ENCODE peak calls at places on chromosomes 1 and 21, in four cellular contexts. O is cardiac muscle cell, B is psoas muscle, Y is lower lobe of right lung. F is an unnamed sample.

GRCh38 chr1:217713223-217713622 is 82.1 kb downstream of the SPATA17 start:
- DNase-seq in O (no peak), Y (no peak), B (no peak), F (no peak)

GRCh38 chr1:77026640-77027039 is 159.4 kb downstream of the ST6GALNAC5 start:
- DNase-seq in O (no peak), B (no peak), Y (no peak), F (no peak)

GRCh38 chr21:32256873-32257620 is 21.8 kb downstream of the MIS18A start:
- DNase-seq in O (peak), Y (no peak), B (peak), F (no peak)

GRCh38 chr1:60821156-60821555 is 261.2 kb upstream of the NFIA start:
- DNase-seq in B (no peak), O (no peak), Y (no peak), F (no peak)

GRCh38 chr1:191279266-191279800 is 801.7 kb upstream of the BRINP3 start:
- DNase-seq in Y (no peak), O (no peak), B (no peak), F (no peak)

GRCh38 chr21:35585155-35585554 is 475.2 kb downstream of the SETD4 start:
- DNase-seq in Y (no peak), O (no peak), B (no peak), F (no peak)

GRCh38 chr1:39507230-39507928 is 15.9 kb downstream of the BMP8A start:
- DNase-seq in Y (no peak), B (no peak), O (peak), F (no peak)

GRCh38 chr1:58755468-58755872 is 28.4 kb downstream of the JUN start:
- DNase-seq in O (peak), B (peak), Y (peak), F (peak)

GRCh38 chr1:161307892-161308638 is 1.7 kb downstream of the MPZ start:
- DNase-seq in Y (no peak), B (no peak), O (peak), F (no peak)

GRCh38 chr1:204726478-204726877 is 40.9 kb upstream of the LRRN2 start:
- DNase-seq in Y (no peak), B (no peak), O (peak), F (no peak)

GRCh38 chr1:30106125-30106524 is 617.3 kb downstream of the MATN1 start:
- DNase-seq in Y (no peak), O (peak), B (no peak), F (no peak)
- TF ChIP-seq CTCF in Y (peak), O (peak), B (peak), F (no peak)

GRCh38 chr1:200290010-200290685 is 119.7 kb downstream of the ZNF281 start:
- DNase-seq in Y (no peak), B (no peak), O (no peak), F (no peak)
- TF ChIP-seq CTCF in Y (no peak), B (no peak), O (no peak), F (no peak)

DNA sequence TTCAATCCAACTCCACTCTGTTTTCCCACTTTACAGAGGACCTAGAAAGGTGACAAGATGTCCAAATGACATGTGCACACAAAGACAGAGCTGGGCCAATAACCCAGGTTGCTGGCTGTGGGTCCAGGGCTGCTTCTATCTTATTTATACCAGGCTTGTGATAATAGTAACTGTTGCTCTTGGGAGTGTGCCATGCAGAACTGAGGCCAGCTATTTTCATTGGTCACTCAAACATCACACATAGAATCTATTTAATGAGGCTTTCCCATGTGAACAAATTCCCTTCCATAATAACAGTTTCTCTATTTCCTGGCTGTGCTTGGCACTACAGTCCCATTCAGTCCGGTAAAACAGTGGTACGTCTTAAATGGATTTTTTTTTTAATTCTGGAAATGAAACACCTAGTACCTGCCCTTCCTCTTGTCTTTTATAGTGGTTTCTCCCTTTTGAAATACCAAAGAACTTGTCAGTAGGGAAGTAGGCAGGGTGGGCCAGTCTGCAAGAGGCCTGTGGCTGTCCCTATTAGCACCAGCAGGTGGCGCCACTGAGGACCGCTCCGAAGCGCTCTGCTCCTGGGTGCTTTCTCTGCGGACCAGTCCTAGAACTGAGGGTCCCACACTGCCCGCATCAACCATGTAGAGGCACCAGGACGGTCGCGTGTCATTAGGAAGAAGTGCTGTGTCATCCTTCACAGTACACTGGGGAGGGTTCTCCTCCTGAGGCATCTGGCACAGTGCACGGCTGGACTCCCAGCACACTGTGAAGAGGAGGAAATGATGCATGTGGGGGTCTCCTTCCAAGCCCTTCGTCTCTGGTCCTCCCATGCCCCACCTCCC is 52.1 kb downstream of the GPR161 start:
- DNase-seq in B (peak), Y (peak), O (peak), F (peak)
- TF ChIP-seq CTCF in B (peak), Y (peak), O (peak), F (peak)

DNA sequence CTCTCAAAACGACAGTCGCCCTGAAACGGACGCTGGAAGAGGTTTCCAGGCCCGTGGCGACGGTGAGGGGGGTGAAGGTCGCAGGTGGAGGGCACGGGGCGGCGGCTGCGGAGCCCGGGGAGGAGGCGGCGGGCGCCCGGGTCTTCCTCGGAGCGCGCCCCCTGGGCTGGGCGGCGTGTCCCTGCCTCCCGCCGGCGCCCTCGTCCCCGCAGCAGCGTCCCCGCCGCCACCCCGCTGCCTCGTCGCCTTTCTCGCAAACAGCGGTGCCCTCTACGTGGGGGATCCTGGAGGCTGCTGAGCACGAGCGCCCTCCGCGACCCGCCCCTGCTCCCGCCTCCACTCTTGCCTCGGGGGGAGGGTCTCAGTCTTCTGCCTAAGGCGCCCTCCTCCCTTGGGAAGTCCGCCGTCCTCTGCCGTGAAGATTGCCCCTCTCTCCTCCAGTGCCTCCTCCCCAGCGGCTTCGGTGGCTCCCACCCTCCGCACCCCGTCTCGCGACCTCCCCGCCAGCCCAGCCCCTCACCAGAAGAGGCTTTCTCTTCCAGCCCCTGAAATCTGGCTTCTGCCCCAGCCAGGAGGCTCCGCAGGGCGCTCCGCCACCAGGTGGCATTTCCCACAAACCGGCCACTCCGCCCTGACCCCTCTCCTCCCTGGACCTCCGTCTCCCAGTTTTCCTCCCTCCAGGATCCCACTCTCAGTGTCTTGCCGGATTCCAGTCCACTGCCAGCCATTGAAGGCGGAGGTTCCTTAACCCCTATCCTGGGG is 227.4 kb downstream of the SDCCAG8 start:
- DNase-seq in B (no peak), O (no peak), Y (no peak), F (no peak)
- TF ChIP-seq CTCF in B (no peak), O (peak), Y (no peak), F (no peak)

GRCh38 chr1:22210176-22210575 is 67.3 kb upstream of the WNT4 start:
- DNase-seq in B (peak), O (no peak), Y (no peak), F (no peak)

GRCh38 chr1:22208973-22209378 is 66.1 kb upstream of the WNT4 start:
- DNase-seq in B (peak), O (no peak), Y (no peak), F (no peak)

GRCh38 chr1:22207605-22208264 is 64.8 kb upstream of the WNT4 start:
- DNase-seq in O (no peak), B (peak), Y (no peak), F (no peak)

GRCh38 chr1:22206551-22207125 is 63.7 kb upstream of the WNT4 start:
- DNase-seq in Y (no peak), O (no peak), B (peak), F (no peak)

DNA sequence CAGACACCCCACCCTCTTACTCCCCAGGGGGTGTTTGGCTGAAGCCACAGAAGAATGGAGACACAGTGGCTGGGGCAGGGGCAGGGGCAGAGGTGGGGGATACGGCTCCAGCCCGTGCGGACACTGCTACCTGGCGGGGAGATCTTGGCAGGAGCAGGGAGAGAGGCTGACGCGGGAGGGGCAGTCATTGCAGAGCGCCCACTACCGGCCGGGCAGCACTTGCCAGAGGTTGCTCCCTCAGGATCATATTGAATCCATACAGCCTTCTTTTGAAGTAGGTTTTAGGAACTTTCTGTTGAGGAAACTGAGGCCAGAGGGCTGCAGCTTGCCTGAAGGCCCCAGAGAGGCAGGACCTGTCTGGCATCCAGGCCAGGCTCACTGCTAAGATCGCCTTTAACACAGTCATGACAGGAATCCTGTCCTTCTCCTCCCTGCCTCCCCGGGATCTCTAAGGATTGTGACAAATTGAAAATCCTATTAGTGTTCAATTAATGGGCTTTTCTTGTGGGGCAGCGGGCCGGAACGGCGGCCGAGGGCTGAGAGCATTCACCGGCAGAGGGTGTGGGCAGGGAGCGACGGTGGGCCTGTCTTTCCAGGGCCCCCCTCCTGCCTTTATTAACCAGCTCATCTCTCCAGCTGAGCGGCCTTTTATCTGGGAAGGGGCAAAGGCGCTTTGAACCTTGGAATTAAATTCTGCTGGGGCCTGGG is 65.5 kb upstream of the WNT4 start:
- DNase-seq in O (no peak), B (peak), Y (no peak), F (no peak)
- TF ChIP-seq CTCF in O (no peak), B (peak), Y (no peak), F (no peak)

GRCh38 chr1:5890346-5891106 is 101.7 kb downstream of the NPHP4 start:
- DNase-seq in B (peak), Y (peak), O (no peak), F (no peak)

GRCh38 chr1:5887436-5888290 is 104.6 kb downstream of the NPHP4 start:
- DNase-seq in Y (peak), O (no peak), B (peak), F (no peak)

GRCh38 chr1:5889901-5890300 is 102.3 kb downstream of the NPHP4 start:
- DNase-seq in O (peak), B (peak), Y (peak), F (no peak)

GRCh38 chr1:5889462-5889861 is 102.8 kb downstream of the NPHP4 start:
- DNase-seq in B (peak), Y (peak), O (no peak), F (no peak)

GRCh38 chr1:5888606-5889211 is 103.5 kb downstream of the NPHP4 start:
- DNase-seq in O (no peak), B (peak), Y (peak), F (no peak)
- TF ChIP-seq CTCF in O (no peak), B (no peak), Y (no peak), F (no peak)

GRCh38 chr21:43720539-43721224 is 1.8 kb downstream of the PDXK start:
- DNase-seq in O (no peak), B (no peak), Y (no peak), F (no peak)

GRCh38 chr21:43718872-43719747 is at the start of gene PDXK:
- DNase-seq in Y (peak), O (peak), B (peak), F (peak)

GRCh38 chr21:43717967-43718871 is 710 bp upstream of the PDXK start:
- DNase-seq in O (no peak), Y (no peak), B (peak), F (no peak)

GRCh38 chr21:43721225-43721605 is 2.3 kb downstream of the PDXK start:
- DNase-seq in B (no peak), O (no peak), Y (no peak), F (no peak)

GRCh38 chr21:43719748-43720538 is 1.0 kb downstream of the PDXK start:
- DNase-seq in O (no peak), Y (peak), B (peak), F (peak)
- TF ChIP-seq CTCF in O (no peak), Y (no peak), B (no peak), F (no peak)

F was measured in natural killer cell.